ENCODE peak calls at places on chromosomes 6 and 20, in five cellular contexts. H is heart left ventricle; Z is astrocyte of the spinal cord; S is dorsolateral prefrontal cortex; Q is CD8-positive, alpha-beta T cell. Y is an unnamed sample.

GRCh38 chr6:42961020-42961470 is 491 bp downstream of the GNMT start:
- DNase-seq in S (no peak), H (no peak), Z (no peak), Q (no peak), Y (no peak)

GRCh38 chr6:15444881-15445280 is 199.0 kb downstream of the JARID2 start:
- DNase-seq in S (no peak), Q (no peak), H (no peak), Z (no peak), Y (no peak)

GRCh38 chr20:59783020-59784010 is 150.1 kb downstream of the SYCP2 start:
- DNase-seq in S (peak), Q (no peak), H (peak), Z (peak), Y (peak)

GRCh38 chr20:31587545-31588389 is 17.3 kb upstream of the ID1 start:
- DNase-seq in Q (no peak), S (no peak), H (peak), Z (no peak), Y (peak)

GRCh38 chr6:101011165-101011564 is 130.0 kb upstream of the ASCC3 start:
- DNase-seq in Q (no peak), S (no peak), H (no peak), Z (no peak), Y (no peak)

GRCh38 chr20:63067721-63068560 is 61.2 kb upstream of the BHLHE23 start:
- DNase-seq in H (peak), Q (no peak), S (no peak), Z (no peak), Y (no peak)

GRCh38 chr6:30724906-30725667 is 4.9 kb downstream of the TUBB start:
- DNase-seq in S (no peak), Q (no peak), Z (no peak), H (no peak), Y (no peak)

GRCh38 chr6:9225441-9225871 is 790.1 kb upstream of the SLC35B3 start:
- DNase-seq in S (no peak), Q (no peak), H (no peak), Z (peak), Y (peak)

GRCh38 chr6:146856296-146856695 is 257.5 kb downstream of the ADGB start:
- DNase-seq in S (no peak), Q (no peak), Z (no peak), H (no peak), Y (no peak)

GRCh38 chr6:37826188-37826587 is 6.7 kb downstream of the ZFAND3 start:
- DNase-seq in H (no peak), S (no peak), Z (no peak), Q (no peak), Y (peak)

GRCh38 chr6:11197175-11197535 is 35.3 kb downstream of the NEDD9 start:
- DNase-seq in Q (no peak), H (no peak), Z (peak), S (no peak), Y (peak)

GRCh38 chr20:11581271-11581670 is 336.4 kb upstream of the BTBD3 start:
- DNase-seq in H (no peak), Q (no peak), S (no peak), Z (no peak), Y (no peak)

GRCh38 chr6:16413399-16413798 is 175.0 kb downstream of the GMPR start:
- DNase-seq in S (no peak), H (no peak), Q (no peak), Z (no peak), Y (no peak)

GRCh38 chr6:32152414-32153251 is 894 bp upstream of the PRRT1 start:
- DNase-seq in H (peak), S (peak), Q (no peak), Z (peak), Y (peak)

GRCh38 chr6:77740380-77740779 is 87.5 kb downstream of the MEI4 start:
- DNase-seq in Q (no peak), S (no peak), H (no peak), Z (peak), Y (peak)

GRCh38 chr6:83019741-83020140 is 45.9 kb downstream of the UBE3D start:
- DNase-seq in S (no peak), H (no peak), Z (no peak), Q (no peak), Y (no peak)

GRCh38 chr6:125888989-125889656 is 67.4 kb upstream of the HINT3 start:
- DNase-seq in H (no peak), Z (peak), Q (peak), S (no peak), Y (peak)

GRCh38 chr6:20006039-20006438 is 168.9 kb downstream of the ID4 start:
- DNase-seq in Q (no peak), Z (no peak), H (no peak), S (no peak), Y (no peak)

GRCh38 chr6:50826803-50827202 is 8.1 kb downstream of the TFAP2B start:
- DNase-seq in S (no peak), Z (no peak), Q (no peak), H (no peak), Y (no peak)

GRCh38 chr20:44288252-44288651 is 22.8 kb downstream of the FITM2 start:
- DNase-seq in H (no peak), Z (no peak), S (no peak), Q (no peak), Y (no peak)

GRCh38 chr20:43938932-43939761 is 24.5 kb downstream of the TOX2 start:
- DNase-seq in S (no peak), H (peak), Q (no peak), Z (peak), Y (peak)

GRCh38 chr6:166950443-166950821 is 5.9 kb downstream of the RNASET2 start:
- DNase-seq in H (no peak), Q (no peak), S (no peak), Z (no peak), Y (no peak)

GRCh38 chr20:64111841-64112641 is 4.7 kb upstream of the NPBWR2 start:
- DNase-seq in Q (no peak), S (no peak), H (peak), Z (no peak), Y (no peak)

GRCh38 chr6:129500958-129501381 is 209.0 kb downstream of the ARHGAP18 start:
- DNase-seq in Q (no peak), H (no peak), S (no peak), Z (no peak), Y (no peak)

GRCh38 chr6:129498950-129499870 is 210.8 kb downstream of the ARHGAP18 start:
- DNase-seq in Q (peak), S (no peak), H (peak), Z (peak), Y (peak)

GRCh38 chr6:129499871-129500219 is 210.1 kb downstream of the ARHGAP18 start:
- DNase-seq in H (no peak), S (no peak), Q (no peak), Z (no peak), Y (no peak)

GRCh38 chr6:129502261-129502660 is 207.7 kb downstream of the ARHGAP18 start:
- DNase-seq in H (no peak), Q (no peak), S (no peak), Z (no peak), Y (peak)

GRCh38 chr6:129501401-129502051 is 208.5 kb downstream of the ARHGAP18 start:
- DNase-seq in Z (peak), S (peak), Q (no peak), H (peak), Y (peak)
- H3K4me3 ChIP-seq in Z (peak), S (no peak), Q (no peak), H (no peak), Y (no peak)

GRCh38 chr6:24644377-24644776 is 1.6 kb downstream of the KIAA0319 start:
- DNase-seq in H (no peak), Q (no peak), Z (no peak), S (no peak), Y (no peak)

GRCh38 chr6:24643925-24644324 is 2.1 kb downstream of the KIAA0319 start:
- DNase-seq in H (no peak), Q (no peak), S (peak), Z (no peak), Y (no peak)

GRCh38 chr6:24650365-24650764 is 4.4 kb upstream of the KIAA0319 start:
- DNase-seq in Z (no peak), S (no peak), H (no peak), Q (no peak), Y (no peak)

GRCh38 chr6:24648276-24648675 is 2.3 kb upstream of the KIAA0319 start:
- DNase-seq in Q (no peak), Z (no peak), H (no peak), S (no peak), Y (no peak)

DNA sequence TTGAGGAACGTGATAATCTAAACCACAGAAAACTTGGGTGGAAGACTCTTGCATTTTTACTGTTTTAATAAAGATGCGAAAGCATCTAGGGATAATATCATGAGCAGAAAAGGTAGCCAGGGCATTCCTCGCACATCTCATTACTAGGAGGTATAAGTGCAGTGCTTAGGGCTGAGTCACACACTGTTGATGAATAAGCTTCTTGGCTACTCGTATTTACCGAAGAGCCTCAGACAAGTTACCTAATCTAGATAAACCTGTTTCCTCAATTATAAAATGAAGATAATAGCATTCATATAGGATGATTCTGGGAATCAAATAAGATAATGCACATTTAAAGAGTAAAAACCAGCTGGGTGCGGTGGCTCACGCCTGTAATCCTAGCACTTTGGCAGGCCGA is 780 bp upstream of the KIAA0319 start:
- DNase-seq in S (no peak), H (no peak), Q (no peak), Z (no peak), Y (no peak)
- H3K4me3 ChIP-seq in S (peak), H (no peak), Q (no peak), Z (no peak), Y (no peak)

DNA sequence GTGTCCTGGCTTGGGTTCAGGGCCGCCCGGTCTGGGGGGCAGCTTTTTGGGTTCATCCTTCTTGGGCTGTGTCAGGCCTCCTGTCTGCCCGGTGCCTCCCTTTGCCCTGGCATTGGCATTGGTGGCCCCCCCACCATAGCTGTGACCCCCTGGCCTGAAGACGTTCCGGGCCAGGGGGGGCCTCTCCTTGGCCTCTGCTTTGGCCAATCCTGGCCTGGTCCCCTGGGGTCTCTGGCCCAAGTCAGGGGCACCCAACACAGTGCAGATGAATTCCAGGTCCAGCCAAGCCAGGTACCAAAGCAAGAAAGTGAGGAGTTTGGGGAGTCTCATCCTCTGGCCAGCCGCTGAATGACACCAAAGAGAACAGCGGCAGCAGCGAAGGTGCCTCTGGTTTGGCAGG is 429 bp downstream of the GDF5 start:
- DNase-seq in Z (no peak), S (no peak), Q (no peak), H (no peak), Y (no peak)
- H3K4me3 ChIP-seq in Z (peak), S (no peak), Q (no peak), H (no peak), Y (peak)

GRCh38 chr6:33192671-33193602 is 670 bp upstream of the COL11A2 start:
- DNase-seq in Q (peak), Z (no peak), S (peak), H (peak), Y (no peak)
- H3K4me3 ChIP-seq in Q (peak), Z (peak), S (peak), H (peak), Y (peak)

GRCh38 chr6:28742668-28743270 is 181.0 kb downstream of the TRIM27 start:
- DNase-seq in Q (no peak), Z (peak), H (no peak), S (no peak), Y (peak)
- H3K4me3 ChIP-seq in Q (no peak), Z (no peak), H (no peak), S (no peak), Y (no peak)

DNA sequence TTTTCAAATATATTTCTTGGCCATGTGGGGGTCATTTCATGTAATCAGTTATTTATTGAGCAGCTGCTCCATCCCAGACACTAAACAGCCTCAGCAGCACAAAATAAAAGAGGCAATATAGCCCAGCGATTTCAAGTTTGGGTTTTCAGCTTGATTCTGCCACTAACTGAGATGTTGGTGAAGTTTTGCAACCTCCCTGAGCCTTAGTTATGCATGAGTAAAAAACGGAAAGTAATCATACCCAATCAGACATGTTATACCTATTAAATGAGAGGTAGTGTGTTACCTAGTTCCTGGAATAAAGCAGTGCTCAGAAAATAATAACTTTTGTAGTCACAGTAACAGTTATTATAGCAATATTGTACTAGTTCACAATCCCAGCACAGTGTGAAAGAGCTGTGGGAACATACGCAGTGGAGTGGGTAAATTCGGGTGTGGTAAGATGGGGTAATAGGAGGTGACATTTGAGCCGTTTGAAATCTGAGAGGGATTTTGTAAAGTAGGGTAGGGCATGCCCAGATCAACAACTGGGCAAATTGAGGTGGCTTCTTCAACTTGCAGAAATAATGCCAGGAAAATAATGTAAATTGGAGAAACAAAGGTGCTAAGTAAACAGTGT is 1.5 kb downstream of the SLC9A8 start:
- DNase-seq in Z (no peak), H (no peak), Q (no peak), S (no peak), Y (no peak)
- H3K4me3 ChIP-seq in Z (no peak), H (no peak), Q (no peak), S (peak), Y (peak)

GRCh38 chr6:106517699-106518098 is 111.6 kb downstream of the RTN4IP1 start:
- DNase-seq in S (no peak), Z (peak), Q (no peak), H (no peak), Y (no peak)

GRCh38 chr6:106518748-106519147 is 110.5 kb downstream of the RTN4IP1 start:
- DNase-seq in S (no peak), H (no peak), Q (no peak), Z (no peak), Y (peak)

GRCh38 chr6:106522557-106522956 is 106.7 kb downstream of the RTN4IP1 start:
- DNase-seq in S (no peak), Q (no peak), Z (no peak), H (no peak), Y (no peak)

GRCh38 chr6:106520711-106521367 is 108.5 kb downstream of the RTN4IP1 start:
- DNase-seq in S (no peak), Q (peak), H (no peak), Z (no peak), Y (no peak)

DNA sequence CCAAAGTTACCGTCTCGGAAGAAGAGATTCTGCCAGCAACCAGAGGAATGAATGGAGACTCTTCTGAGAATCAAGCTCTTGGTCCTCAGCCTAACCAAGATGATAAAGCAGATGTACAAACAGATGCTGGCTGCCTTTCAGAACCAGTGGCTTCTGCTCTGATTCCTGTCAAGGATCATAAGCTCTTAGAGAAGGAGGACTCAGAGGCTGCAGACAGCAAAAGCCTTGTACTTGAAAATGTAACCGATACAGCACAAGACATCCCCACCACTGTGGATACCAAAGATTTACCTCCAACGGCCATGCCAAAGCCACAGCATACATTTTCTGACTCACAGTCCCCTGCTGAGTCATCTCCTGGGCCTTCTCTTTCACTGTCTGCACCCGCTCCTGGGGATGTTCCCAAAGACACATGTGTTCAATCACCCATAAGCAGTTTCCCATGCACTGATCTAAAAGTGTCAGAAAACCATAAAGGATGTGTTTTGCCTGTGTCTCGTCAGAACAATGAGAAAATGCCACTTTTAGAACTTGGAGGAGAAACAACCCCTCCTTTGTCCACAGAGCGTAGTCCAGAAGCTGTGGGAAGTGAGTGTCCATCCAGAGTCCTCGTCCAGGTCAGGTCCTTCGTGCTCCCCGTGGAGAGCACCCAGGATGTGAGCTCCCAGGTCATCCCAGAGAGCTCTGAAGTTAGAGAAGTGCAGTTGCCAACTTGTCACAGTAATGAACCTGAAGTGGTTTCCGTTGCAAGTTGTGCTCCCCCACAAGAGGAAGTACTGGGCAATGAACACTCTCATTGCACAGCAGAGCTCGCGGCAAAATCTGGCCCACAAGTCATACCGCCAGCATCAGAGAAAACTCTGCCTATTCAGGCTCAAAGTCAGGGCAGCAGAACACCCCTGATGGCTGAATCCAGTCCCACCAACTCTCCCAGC is 109.6 kb downstream of the RTN4IP1 start:
- DNase-seq in H (peak), Q (peak), Z (peak), S (peak), Y (peak)
- H3K4me3 ChIP-seq in H (no peak), Q (peak), Z (peak), S (no peak), Y (peak)

GRCh38 chr20:39249798-39250197 is 287.7 kb downstream of the DHX35 start:
- DNase-seq in Q (no peak), S (no peak), H (no peak), Z (no peak), Y (no peak)
- H3K4me3 ChIP-seq in Q (no peak), S (no peak), H (no peak), Z (no peak), Y (no peak)

DNA sequence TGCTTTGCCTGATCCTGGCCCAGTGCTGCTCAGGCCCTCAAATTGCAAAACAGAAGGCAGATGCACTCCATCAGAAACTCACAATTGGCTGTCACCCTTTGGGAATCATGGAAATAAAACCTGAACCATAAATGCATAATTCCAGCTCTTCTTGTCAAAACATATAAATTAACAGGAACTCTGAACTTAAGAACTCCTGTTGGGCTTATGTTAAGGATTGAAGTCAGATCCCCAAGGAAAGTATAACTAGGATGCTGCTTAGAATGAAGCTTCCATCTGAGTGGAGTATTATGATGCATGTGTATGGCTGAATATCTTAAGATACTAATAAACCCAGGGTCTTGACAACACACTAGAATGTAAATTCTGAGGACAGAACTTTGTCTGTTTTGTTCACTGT is 1.9 kb upstream of the NDUFAF4 start:
- DNase-seq in H (no peak), Z (no peak), Q (no peak), S (no peak), Y (no peak)
- H3K4me3 ChIP-seq in H (no peak), Z (no peak), Q (no peak), S (no peak), Y (no peak)